ENCODE peak calls at places on chromosomes 2 and 18, in four cellular contexts. F is stimulated activated CD4-positive, alpha-beta T cell treated with anti-CD3 and anti-CD28 coated beads, Interleukin-4, amount 100 ng/mL, for 1 hour; X is NCI-H82; E is mesothelial cell of epicardium. K is an unnamed sample.

GRCh38 chr2:43269074-43269572 is 42.7 kb upstream of the ZFP36L2 start:
- DNase-seq in F (no peak), X (peak; percentile 78), E (no peak), K (no peak)

GRCh38 chr2:235144291-235144690 is 192.5 kb downstream of the SH3BP4 start:
- DNase-seq in F (no peak), X (no peak), E (peak; percentile 13), K (no peak)

GRCh38 chr2:191864623-191865521 is 18.0 kb upstream of the CAVIN2 start:
- DNase-seq in F (no peak), X (no peak), E (no peak), K (no peak)

GRCh38 chr2:120606931-120607330 is 128.7 kb upstream of the GLI2 start:
- DNase-seq in F (no peak), X (no peak), E (no peak), K (no peak)

GRCh38 chr2:2331905-2332280 is 818 bp upstream of the MYT1L start:
- DNase-seq in E (no peak), F (no peak), X (peak; percentile 82), K (no peak)

GRCh38 chr18:51196116-51196810 is 1.2 kb downstream of the MEX3C start:
- DNase-seq in E (peak; percentile 41), F (peak; percentile 52), X (peak; percentile 54), K (peak; percentile 34)

GRCh38 chr18:2402084-2402483 is 169.2 kb downstream of the METTL4 start:
- DNase-seq in F (no peak), X (no peak), E (no peak), K (no peak)

GRCh38 chr2:231573698-231574421 is 18.8 kb upstream of the TEX44 start:
- DNase-seq in X (peak; percentile 66), E (no peak), F (no peak), K (no peak)

GRCh38 chr2:180625006-180625844 is 355.2 kb upstream of the UBE2E3 start:
- DNase-seq in E (no peak), X (no peak), F (no peak), K (no peak)

GRCh38 chr2:71614976-71615768 is 161.8 kb downstream of the DYSF start:
- DNase-seq in F (no peak), X (no peak), E (peak; percentile 44), K (no peak)

GRCh38 chr2:203237501-203238238 is 1.1 kb upstream of the CYP20A1 start:
- DNase-seq in E (no peak), X (peak; percentile 15), F (no peak), K (no peak)

GRCh38 chr18:13725566-13726227 is 661 bp downstream of the FAM210A start:
- DNase-seq in E (peak; percentile 38), X (peak; percentile 37), F (peak; percentile 2), K (no peak)

GRCh38 chr2:139359818-139360217 is 579.6 kb upstream of the NXPH2 start:
- DNase-seq in E (no peak), F (no peak), X (no peak), K (no peak)

GRCh38 chr18:51123046-51123395 is 74.5 kb downstream of the MEX3C start:
- DNase-seq in E (no peak), X (no peak), F (no peak), K (no peak)

GRCh38 chr2:191818725-191819333 is 28.1 kb downstream of the CAVIN2 start:
- DNase-seq in F (no peak), E (no peak), X (peak; percentile 12), K (no peak)

GRCh38 chr2:219509780-219510511 is 4.3 kb upstream of the ASIC4 start:
- DNase-seq in E (peak; percentile 67), F (peak; percentile 57), X (peak; percentile 98), K (peak; percentile 12)

GRCh38 chr18:22946841-22947240 is 13.7 kb downstream of the RBBP8 start:
- DNase-seq in X (no peak), F (no peak), E (no peak), K (no peak)

GRCh38 chr2:190701586-190701985 is 52.7 kb downstream of the NAB1 start:
- DNase-seq in F (no peak), E (no peak), X (no peak), K (no peak)

GRCh38 chr2:222656544-222657446 is 903 bp upstream of the FARSB start:
- DNase-seq in F (no peak), E (no peak), X (peak; percentile 49), K (no peak)

GRCh38 chr2:240901986-240902614 is 4.0 kb upstream of the CROCC2 start:
- DNase-seq in E (no peak), X (no peak), F (no peak), K (no peak)

GRCh38 chr2:85536479-85536878 is 2.5 kb upstream of the MAT2A start:
- DNase-seq in F (no peak), E (no peak), X (peak; percentile 37), K (no peak)

GRCh38 chr2:133177196-133177595 is 391.1 kb downstream of the NCKAP5 start:
- DNase-seq in X (peak; percentile 30), E (no peak), F (no peak), K (no peak)

GRCh38 chr2:232927041-232927792 is 57.2 kb downstream of the SNORC start:
- DNase-seq in F (no peak), X (no peak), E (no peak), K (no peak)

K was measured in activated T-helper 1 cell treated with anti-CD3 and anti-CD28 coated beads, Interleukin-12 subunit alpha, Interleukin-12 subunit beta, Interleukin-2, Interleukin-4 antibody, amounts not matched to agents 30 ng/mL and 10 ng/mL and 1 ng/mL, durations not matched to agents 14 hours and 24 hours and 36 hours.